ENCODE peak calls at places on chromosomes 7 and 10, in ten cellular contexts. I is WTC11; A is upper lobe of left lung; U is type B pancreatic cell; L is ovary; E is NB4; O is psoas muscle; Q is stomach; Y is epithelial cell of esophagus; B is CD4-positive, alpha-beta T cell. H is an unnamed sample.

GRCh38 chr10:73992899-73993788 is 4.8 kb upstream of the VCL start:
- DNase-seq in U (no peak), O (no peak), E (peak), I (no peak), L (no peak), Q (no peak), Y (peak), B (no peak), A (no peak), H (no peak)

GRCh38 chr7:119288401-119288800 is 984.6 kb upstream of the KCND2 start:
- DNase-seq in O (no peak), I (no peak), E (no peak), Q (no peak), Y (no peak), U (no peak), A (no peak), B (no peak), L (no peak), H (no peak)

GRCh38 chr10:104339469-104340098 is 1.3 kb upstream of the ITPRIP start:
- DNase-seq in L (peak), O (no peak), B (no peak), E (peak), A (no peak), Q (peak), Y (peak), I (no peak), U (no peak), H (no peak)

GRCh38 chr7:30256459-30256858 is 27.9 kb upstream of the ZNRF2 start:
- DNase-seq in Q (no peak), U (no peak), O (no peak), I (no peak), Y (no peak), L (no peak), B (no peak), E (no peak), A (no peak), H (no peak)

GRCh38 chr10:121661451-121661851 is 63.2 kb upstream of the FGFR2 start:
- DNase-seq in L (no peak), A (peak), Q (no peak), B (no peak), U (no peak), O (no peak), E (no peak), I (no peak), Y (no peak), H (no peak)

GRCh38 chr10:90982406-90983008 is 61.6 kb upstream of the ANKRD1 start:
- DNase-seq in O (no peak), A (no peak), U (no peak), Q (no peak), Y (no peak), L (no peak), E (no peak), B (no peak), I (no peak), H (no peak)

GRCh38 chr7:138565451-138566114 is 105.5 kb downstream of the TRIM24 start:
- DNase-seq in A (no peak), E (peak), I (peak), Y (peak), Q (no peak), L (no peak), U (no peak), O (no peak), B (no peak), H (no peak)

GRCh38 chr7:81256991-81257390 is 338.1 kb upstream of the SEMA3C start:
- DNase-seq in Y (no peak), U (no peak), A (no peak), B (no peak), O (peak), L (no peak), Q (no peak), E (peak), I (peak), H (peak)

GRCh38 chr10:113133497-113133896 is 183.4 kb downstream of the TCF7L2 start:
- DNase-seq in I (no peak), O (no peak), U (no peak), A (no peak), E (peak), B (no peak), L (no peak), Y (peak), Q (no peak), H (no peak)

GRCh38 chr7:11570922-11571550 is 261.0 kb downstream of the THSD7A start:
- DNase-seq in Y (no peak), U (no peak), L (no peak), Q (no peak), E (no peak), I (no peak), A (no peak), O (no peak), B (no peak), H (no peak)

GRCh38 chr10:61558188-61558587 is 104.5 kb upstream of the CABCOCO1 start:
- DNase-seq in E (no peak), I (no peak), Y (no peak), B (no peak), A (no peak), U (no peak), Q (no peak), O (no peak), L (no peak), H (no peak)

GRCh38 chr7:141668853-141669252 is 33.1 kb downstream of the DENND11 start:
- DNase-seq in I (no peak), L (no peak), E (no peak), U (no peak), Y (no peak), B (no peak), A (no peak), O (no peak), Q (no peak), H (no peak)

GRCh38 chr10:113480828-113481502 is 71.9 kb upstream of the HABP2 start:
- DNase-seq in A (no peak), O (no peak), B (no peak), E (no peak), L (no peak), I (no peak), Y (peak), U (no peak), Q (peak), H (no peak)

GRCh38 chr10:132601567-132601966 is 64.0 kb downstream of the INPP5A start:
- DNase-seq in U (no peak), E (no peak), L (no peak), Q (no peak), A (no peak), O (no peak), B (no peak), I (no peak), Y (no peak), H (no peak)

GRCh38 chr10:122362621-122363020 is 11.9 kb upstream of the PLEKHA1 start:
- DNase-seq in Y (peak), U (no peak), O (no peak), L (no peak), I (no peak), A (no peak), E (no peak), Q (no peak), B (no peak), H (no peak)

GRCh38 chr10:103849880-103850571 is 5.3 kb downstream of the SH3PXD2A start:
- DNase-seq in L (peak), Y (peak), O (peak), B (no peak), I (no peak), Q (no peak), A (no peak), E (peak), U (no peak), H (no peak)

GRCh38 chr10:103888113-103888841 is 29.7 kb downstream of the STN1 start:
- DNase-seq in A (no peak), Q (peak), B (no peak), I (no peak), U (no peak), L (peak), O (peak), E (peak), Y (peak), H (peak)

GRCh38 chr7:130877236-130877635 is 143.2 kb upstream of the KLF14 start:
- DNase-seq in L (no peak), U (no peak), E (no peak), B (no peak), Y (no peak), I (no peak), O (no peak), A (no peak), Q (no peak), H (no peak)

GRCh38 chr10:94632954-94633353 is 50.6 kb upstream of the CYP2C18 start:
- DNase-seq in Q (no peak), E (no peak), I (no peak), L (no peak), A (no peak), O (no peak), Y (no peak), B (no peak), U (no peak), H (no peak)

GRCh38 chr10:72094574-72094973 is 6.2 kb upstream of the SPOCK2 start:
- DNase-seq in O (no peak), Q (no peak), A (no peak), B (no peak), E (no peak), Y (no peak), I (no peak), L (no peak), U (no peak), H (no peak)

DNA sequence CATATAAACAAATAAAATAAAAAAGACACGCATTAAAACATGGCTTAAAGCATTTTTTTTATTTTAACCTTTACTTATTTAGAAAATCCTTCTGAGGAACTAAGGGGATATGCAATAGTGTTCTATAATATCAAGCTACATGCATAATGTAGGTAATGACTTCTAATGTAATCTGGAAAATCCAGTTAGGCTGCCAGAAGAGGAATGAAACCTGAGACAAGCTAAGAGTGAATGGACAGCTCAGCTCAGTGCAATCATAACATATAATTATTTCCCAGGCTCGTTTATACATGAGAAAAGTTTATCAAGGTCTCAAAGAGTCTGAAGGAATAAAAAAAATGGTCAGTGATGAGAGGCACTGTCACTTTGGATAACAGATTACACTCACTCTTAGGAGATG is 649.0 kb upstream of the PCDH15 start:
- DNase-seq in L (no peak), U (no peak), Q (no peak), I (no peak), B (no peak), O (no peak), Y (peak), A (no peak), E (no peak), H (no peak)
- TF ChIP-seq CTCF in L (no peak), U (no peak), Q (no peak), I (no peak), B (no peak), O (no peak), Y (no peak), A (no peak), E (no peak), H (no peak)

GRCh38 chr7:27661776-27662489 is 750 bp downstream of the HIBADH start:
- DNase-seq in I (peak), E (peak), O (peak), L (no peak), B (no peak), Y (no peak), U (no peak), A (peak), Q (no peak), H (peak)

GRCh38 chr7:27656724-27657123 is 6.0 kb downstream of the HIBADH start:
- DNase-seq in B (no peak), Q (no peak), O (no peak), L (no peak), Y (no peak), E (no peak), A (no peak), U (no peak), I (no peak), H (no peak)

GRCh38 chr7:27663989-27664331 is 1.3 kb upstream of the HIBADH start:
- DNase-seq in A (no peak), L (no peak), Y (no peak), E (peak), Q (no peak), U (no peak), B (no peak), O (no peak), I (no peak), H (no peak)

GRCh38 chr7:27662490-27663205 is at the start of gene HIBADH:
- DNase-seq in B (peak), Q (peak), O (peak), I (peak), A (peak), Y (peak), L (peak), E (peak), U (peak), H (peak)
- TF ChIP-seq CTCF in B (peak), Q (peak), O (no peak), I (no peak), A (peak), Y (no peak), L (peak), E (peak), U (peak), H (no peak)

DNA sequence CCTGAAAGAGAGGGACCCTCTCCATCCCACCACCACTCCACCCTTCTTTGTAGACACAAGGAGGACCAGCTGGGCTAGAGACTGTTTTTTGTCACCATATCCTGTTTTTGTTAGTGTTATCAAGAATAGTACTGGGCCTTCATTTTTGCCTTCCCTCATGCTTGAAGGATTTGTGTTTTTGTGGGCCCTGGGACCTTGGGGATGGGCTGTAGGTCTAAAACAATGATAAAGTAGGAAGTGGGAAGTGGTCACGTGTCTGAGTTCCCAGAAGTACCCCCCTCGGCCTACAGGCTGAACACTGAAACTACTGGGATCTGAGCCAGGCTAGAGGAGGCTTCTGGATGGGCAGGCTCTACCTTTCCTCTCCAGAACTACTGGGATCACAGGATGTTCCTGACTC is 8.9 kb downstream of the AGFG2 start:
- DNase-seq in Q (no peak), E (no peak), I (no peak), A (no peak), U (no peak), O (no peak), L (peak), B (no peak), Y (no peak), H (no peak)
- TF ChIP-seq CTCF in Q (no peak), E (no peak), I (no peak), A (peak), U (peak), O (no peak), L (no peak), B (no peak), Y (no peak), H (no peak)

GRCh38 chr7:124031919-124032318 is 948 bp downstream of the TMEM229A start:
- DNase-seq in Q (no peak), B (no peak), O (no peak), Y (no peak), L (no peak), I (peak), U (no peak), A (no peak), E (no peak), H (no peak)

GRCh38 chr7:124033807-124034753 is 1.2 kb upstream of the TMEM229A start:
- DNase-seq in B (no peak), U (no peak), L (no peak), O (no peak), Q (no peak), A (no peak), I (no peak), Y (no peak), E (no peak), H (no peak)

GRCh38 chr7:124034754-124035100 is 1.9 kb upstream of the TMEM229A start:
- DNase-seq in B (no peak), Y (no peak), U (no peak), A (no peak), E (no peak), L (no peak), I (no peak), Q (no peak), O (no peak), H (no peak)

GRCh38 chr7:124032369-124033092 is at the start of gene TMEM229A:
- DNase-seq in E (no peak), I (peak), O (peak), Q (peak), B (no peak), A (peak), L (peak), U (peak), Y (peak), H (no peak)

DNA sequence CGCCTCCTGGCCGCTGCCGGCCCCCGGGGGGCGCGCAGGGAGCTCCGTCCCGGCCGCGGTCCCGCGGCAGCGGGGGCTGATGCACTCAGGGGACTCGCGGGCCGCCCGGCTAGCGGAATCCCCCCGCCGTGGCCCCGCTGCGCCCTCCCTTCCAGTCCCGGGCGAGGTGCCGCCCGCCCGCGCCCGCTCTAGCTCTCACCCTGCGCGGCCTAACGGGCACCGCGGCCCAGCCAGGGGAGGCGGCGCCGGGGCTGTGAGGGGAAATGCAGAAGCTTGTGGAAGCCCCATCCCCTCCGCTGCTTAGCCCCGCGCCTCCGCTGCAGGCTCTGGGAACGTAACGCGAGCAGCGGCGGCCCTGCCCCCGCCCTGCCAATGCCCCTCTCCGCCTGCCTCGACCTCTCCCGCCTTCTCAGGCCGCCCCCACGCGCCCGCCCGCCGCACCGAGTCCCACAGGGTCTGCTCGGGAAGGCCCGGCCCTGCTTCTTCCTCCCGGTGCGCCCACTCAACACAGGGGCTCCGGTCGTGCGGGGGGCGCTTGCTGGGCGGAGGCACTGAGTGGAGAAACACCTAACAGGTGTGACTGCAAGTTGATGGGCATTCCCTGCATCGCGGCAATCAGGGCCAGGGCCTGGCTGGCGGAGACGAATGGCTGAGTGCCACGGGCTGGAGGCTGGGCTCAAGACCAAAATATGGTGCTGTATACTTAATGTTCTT is 383 bp upstream of the TMEM229A start:
- DNase-seq in B (no peak), U (peak), Y (no peak), O (peak), Q (peak), I (peak), A (peak), L (peak), E (no peak), H (no peak)
- TF ChIP-seq CTCF in B (no peak), U (no peak), Y (no peak), O (peak), Q (no peak), I (no peak), A (no peak), L (no peak), E (no peak), H (no peak)

GRCh38 chr10:9301554-9301953 is 1247.1 kb downstream of the GATA3 start:
- DNase-seq in E (no peak), B (no peak), Y (no peak), Q (no peak), L (no peak), O (no peak), A (no peak), U (no peak), I (no peak), H (no peak)

GRCh38 chr10:9301148-9301547 is 1246.7 kb downstream of the GATA3 start:
- DNase-seq in I (no peak), O (no peak), Q (no peak), L (no peak), E (no peak), U (no peak), B (no peak), A (no peak), Y (peak), H (no peak)

GRCh38 chr10:9302142-9302746 is 1247.8 kb downstream of the GATA3 start:
- DNase-seq in A (no peak), I (no peak), E (peak), U (no peak), B (no peak), L (no peak), Y (peak), O (no peak), Q (no peak), H (no peak)

GRCh38 chr10:9299966-9300365 is 1245.5 kb downstream of the GATA3 start:
- DNase-seq in Y (no peak), O (no peak), Q (no peak), E (no peak), U (no peak), B (no peak), I (no peak), A (no peak), L (no peak), H (no peak)

DNA sequence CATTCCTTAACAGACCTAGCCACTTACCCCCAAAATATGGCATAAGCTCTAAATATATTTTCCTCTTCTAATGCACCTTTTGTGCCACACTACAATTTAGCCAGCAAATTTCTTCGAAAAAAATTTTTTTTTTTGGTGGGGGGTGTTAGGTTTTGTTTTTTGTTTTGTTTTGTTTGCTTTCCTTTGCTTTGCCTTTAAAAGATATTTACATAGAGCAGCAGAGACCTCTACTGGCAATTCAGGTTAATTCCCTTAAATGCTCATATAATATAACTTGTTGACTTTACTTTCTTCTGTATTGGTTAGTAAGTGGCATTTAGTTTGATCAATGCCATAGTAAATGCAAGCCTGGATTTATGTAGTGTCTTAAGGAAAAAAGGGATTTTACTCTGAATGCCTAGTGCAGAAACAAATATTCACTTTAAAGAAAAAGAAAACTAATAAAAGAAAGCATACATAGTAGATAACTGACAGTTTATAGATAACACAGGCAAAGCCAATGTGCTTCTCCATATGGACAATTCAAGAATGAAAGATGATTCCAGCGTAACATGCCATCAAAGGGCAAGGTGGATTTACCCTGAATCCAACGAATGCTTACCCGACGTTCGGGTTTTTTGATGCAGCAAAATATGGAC is 1250.6 kb downstream of the GATA3 start:
- DNase-seq in E (peak), A (no peak), U (no peak), O (no peak), Y (peak), I (no peak), Q (no peak), L (no peak), B (no peak), H (no peak)
- TF ChIP-seq CTCF in E (peak), A (peak), U (peak), O (peak), Y (peak), I (no peak), Q (peak), L (no peak), B (peak), H (no peak)

GRCh38 chr7:26201261-26202018 is at the start of gene CBX3:
- DNase-seq in L (peak), I (peak), O (peak), E (peak), B (peak), U (peak), A (peak), Q (peak), Y (peak), H (peak)

GRCh38 chr7:26200113-26200443 is 468 bp downstream of the HNRNPA2B1 start:
- DNase-seq in E (peak), A (peak), Q (peak), Y (peak), B (peak), O (peak), L (peak), U (peak), I (peak), H (peak)

GRCh38 chr7:26199301-26200112 is 1.0 kb downstream of the HNRNPA2B1 start:
- DNase-seq in U (no peak), E (peak), Y (peak), O (peak), I (peak), B (peak), A (peak), L (peak), Q (peak), H (peak)

GRCh38 chr7:26202019-26202985 is 757 bp downstream of the CBX3 start:
- DNase-seq in Y (peak), I (peak), B (peak), L (peak), E (peak), A (peak), U (peak), Q (peak), O (peak), H (peak)

GRCh38 chr7:26200444-26201260 is at the start of gene HNRNPA2B1:
- DNase-seq in U (peak), Y (peak), A (peak), E (peak), O (peak), I (peak), B (peak), Q (peak), L (peak), H (peak)
- TF ChIP-seq CTCF in U (no peak), Y (no peak), A (peak), E (no peak), O (peak), I (no peak), B (no peak), Q (peak), L (no peak), H (no peak)

GRCh38 chr7:69932034-69932628 is 333.9 kb downstream of the AUTS2 start:
- DNase-seq in Q (no peak), U (no peak), B (no peak), I (peak), E (peak), L (peak), Y (peak), A (no peak), O (no peak), H (no peak)
- TF ChIP-seq CTCF in Q (peak), U (peak), B (no peak), I (no peak), E (peak), L (peak), Y (peak), A (peak), O (peak), H (peak)

H was measured in tibial nerve.